ENCODE peak calls at places on chromosomes 5 and 9, in five cellular contexts. R is tibial nerve, B is aorta, Z is neural progenitor cell, M is GM23338. W is an unnamed sample.

GRCh38 chr9:18928711-18929110 is 104.3 kb downstream of the SAXO1 start:
- DNase-seq in M (no peak), R (no peak), Z (no peak), B (no peak), W (no peak)

GRCh38 chr9:6498982-6499381 is 86.0 kb downstream of the UHRF2 start:
- DNase-seq in R (no peak), B (no peak), M (no peak), Z (no peak), W (no peak)

GRCh38 chr9:87596862-87597261 is 99.2 kb downstream of the DAPK1 start:
- DNase-seq in R (no peak), M (no peak), B (no peak), Z (no peak), W (no peak)

GRCh38 chr9:124298646-124299235 is 41.0 kb downstream of the NEK6 start:
- DNase-seq in Z (no peak), B (no peak), R (no peak), M (no peak), W (no peak)

GRCh38 chr5:160419458-160420330 is 813 bp upstream of the SLU7 start:
- DNase-seq in Z (no peak), B (no peak), R (no peak), M (peak), W (no peak)

GRCh38 chr9:119332522-119332921 is 36.7 kb downstream of the BRINP1 start:
- DNase-seq in R (no peak), Z (no peak), M (no peak), B (no peak), W (no peak)

GRCh38 chr9:124038239-124038638 is 26.7 kb downstream of the LHX2 start:
- DNase-seq in Z (no peak), B (no peak), R (no peak), M (no peak), W (no peak)

GRCh38 chr9:89744730-89745129 is 139.9 kb downstream of the GADD45G start:
- DNase-seq in Z (no peak), M (no peak), R (no peak), B (no peak), W (no peak)

GRCh38 chr5:122702524-122702875 is 72.4 kb upstream of the SNX2 start:
- DNase-seq in Z (no peak), M (no peak), B (no peak), R (no peak), W (no peak)

GRCh38 chr5:95984287-95984938 is 22.8 kb upstream of the ELL2 start:
- DNase-seq in Z (no peak), B (no peak), R (no peak), M (no peak), W (no peak)

GRCh38 chr5:42756630-42757601 is at the start of gene CCDC152:
- DNase-seq in B (peak), Z (peak), M (peak), R (no peak), W (no peak)

GRCh38 chr5:6719896-6720560 is 6.8 kb downstream of the TENT4A start:
- DNase-seq in R (no peak), B (no peak), Z (no peak), M (peak), W (no peak)

GRCh38 chr5:67272453-67273130 is 76.0 kb upstream of the CD180 start:
- DNase-seq in M (no peak), Z (no peak), B (no peak), R (peak), W (no peak)

GRCh38 chr5:130333089-130333488 is 428.8 kb downstream of the CHSY3 start:
- DNase-seq in R (no peak), B (no peak), M (no peak), Z (no peak), W (no peak)

GRCh38 chr9:96071245-96072124 is 196.0 kb downstream of the ERCC6L2 start:
- DNase-seq in R (no peak), Z (peak), B (no peak), M (peak), W (no peak)

GRCh38 chr9:132383462-132383883 is 23.2 kb downstream of the TTF1 start:
- DNase-seq in Z (no peak), M (no peak), B (no peak), R (no peak), W (no peak)

GRCh38 chr5:132506094-132506692 is 15.6 kb upstream of the IRF1 start:
- DNase-seq in M (peak), B (no peak), R (no peak), Z (peak), W (peak)

GRCh38 chr5:180090098-180090768 is 18.7 kb upstream of the RNF130 start:
- DNase-seq in Z (peak), B (peak), R (peak), M (peak), W (peak)

GRCh38 chr9:135718616-135719015 is 16.6 kb downstream of the KCNT1 start:
- DNase-seq in M (no peak), Z (no peak), R (no peak), B (no peak), W (no peak)

GRCh38 chr9:131402073-131402472 is 8.2 kb downstream of the PRRC2B start:
- DNase-seq in Z (no peak), M (no peak), R (no peak), B (no peak), W (no peak)

GRCh38 chr9:26012797-26013594 is 334.8 kb upstream of the TUSC1 start:
- DNase-seq in Z (no peak), R (no peak), M (no peak), B (no peak), W (no peak)

GRCh38 chr5:154829589-154830218 is 20.7 kb downstream of the FAXDC2 start:
- DNase-seq in B (no peak), Z (no peak), M (no peak), R (no peak), W (no peak)

GRCh38 chr5:35626108-35626507 is 8.4 kb downstream of the SPEF2 start:
- DNase-seq in R (no peak), B (no peak), Z (no peak), M (no peak), W (no peak)

GRCh38 chr5:65919773-65920172 is 6.6 kb upstream of the ERBIN start:
- DNase-seq in M (no peak), R (no peak), B (no peak), Z (no peak), W (no peak)

GRCh38 chr5:52837068-52837467 is 49.4 kb downstream of the ITGA1 start:
- DNase-seq in M (peak), B (peak), R (no peak), Z (peak), W (peak)

GRCh38 chr5:159893020-159893695 is 23.1 kb upstream of the ADRA1B start:
- DNase-seq in Z (no peak), M (no peak), B (no peak), R (no peak), W (no peak)

GRCh38 chr9:121744002-121744686 is 92.7 kb downstream of the DAB2IP start:
- DNase-seq in Z (peak), R (peak), B (peak), M (peak), W (no peak)

GRCh38 chr5:180464603-180464970 is 29.6 kb upstream of the CNOT6 start:
- DNase-seq in Z (no peak), R (no peak), B (peak), M (no peak), W (no peak)

GRCh38 chr5:68222824-68223354 is 7.3 kb downstream of the PIK3R1 start:
- DNase-seq in R (no peak), B (no peak), Z (no peak), M (no peak), W (no peak)

GRCh38 chr5:82374637-82375036 is 96.5 kb upstream of the RPS23 start:
- DNase-seq in B (no peak), Z (no peak), R (no peak), M (no peak), W (no peak)

GRCh38 chr9:134056483-134057310 is 11.1 kb downstream of the BRD3 start:
- DNase-seq in M (no peak), B (peak), Z (peak), R (no peak), W (peak)

GRCh38 chr5:141388661-141389060 is 1.2 kb downstream of the PCDHGB4 start:
- DNase-seq in Z (no peak), B (no peak), M (no peak), R (no peak), W (no peak)
- H3K4me3 ChIP-seq in Z (peak), B (no peak), M (no peak), R (no peak), W (no peak)

GRCh38 chr9:20616808-20617207 is 5.5 kb downstream of the MLLT3 start:
- DNase-seq in M (no peak), B (no peak), Z (no peak), R (no peak), W (no peak)

GRCh38 chr9:20621553-20622329 is 558 bp downstream of the MLLT3 start:
- DNase-seq in Z (peak), B (peak), R (peak), M (peak), W (peak)

GRCh38 chr9:20620658-20621552 is 1.4 kb downstream of the MLLT3 start:
- DNase-seq in R (no peak), Z (peak), M (peak), B (peak), W (peak)

GRCh38 chr9:20619492-20619860 is 2.8 kb downstream of the MLLT3 start:
- DNase-seq in R (no peak), Z (no peak), B (no peak), M (no peak), W (no peak)

DNA sequence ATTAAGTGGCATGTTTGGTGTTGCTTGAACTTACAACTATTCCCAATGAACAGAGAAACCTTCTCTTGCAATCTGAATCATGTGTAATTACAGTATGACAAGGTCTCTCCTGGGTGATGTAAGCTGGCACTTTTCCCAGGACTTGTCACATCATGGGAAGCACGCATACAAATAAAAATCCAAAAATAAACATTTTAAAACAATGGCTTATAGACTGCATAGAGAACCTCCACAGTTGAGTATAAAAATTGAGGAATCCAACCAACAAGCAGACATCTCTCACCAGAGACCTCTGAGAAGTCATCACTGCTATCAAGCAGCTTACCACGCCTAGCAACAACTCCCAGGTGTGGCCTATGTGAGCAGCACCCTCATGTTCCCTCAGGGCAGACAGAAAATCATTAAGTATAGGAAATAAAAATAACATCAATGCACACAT is 3.9 kb downstream of the MLLT3 start:
- DNase-seq in R (no peak), Z (no peak), B (no peak), M (no peak), W (no peak)
- H3K4me3 ChIP-seq in R (no peak), Z (no peak), B (no peak), M (no peak), W (no peak)

GRCh38 chr5:170293273-170293672 is 4.3 kb downstream of the LCP2 start:
- DNase-seq in Z (no peak), M (no peak), R (no peak), B (no peak), W (no peak)

GRCh38 chr5:170292509-170292908 is 5.1 kb downstream of the LCP2 start:
- DNase-seq in Z (no peak), R (no peak), B (no peak), M (no peak), W (no peak)

GRCh38 chr5:170296935-170297588 is 515 bp downstream of the LCP2 start:
- DNase-seq in M (no peak), R (no peak), Z (no peak), B (no peak), W (no peak)

GRCh38 chr5:170297589-170298462 is at the start of gene LCP2:
- DNase-seq in Z (no peak), R (no peak), M (no peak), B (no peak), W (no peak)

GRCh38 chr5:170296036-170296934 is 1.3 kb downstream of the LCP2 start:
- DNase-seq in Z (no peak), R (no peak), B (no peak), M (no peak), W (no peak)
- H3K4me3 ChIP-seq in Z (no peak), R (peak), B (no peak), M (no peak), W (no peak)

GRCh38 chr5:178711572-178711971 is 18.9 kb downstream of the ZNF354A start:
- DNase-seq in B (no peak), M (no peak), Z (no peak), R (no peak), W (no peak)
- H3K4me3 ChIP-seq in B (no peak), M (no peak), Z (no peak), R (no peak), W (no peak)

W was measured in uterus.